ENCODE peak calls at places on chromosomes 11 and 22, in ten cellular contexts. N is IMR-90, R is transverse colon, P is neural progenitor cell, G is DND-41, V is RWPE2, Q is tibial artery, A is GM23248, F is right atrium auricular region, S is fibroblast of lung. Z is an unnamed sample.

GRCh38 chr11:86265194-86265593 is 20.6 kb downstream of the EED start:
- DNase-seq in R (no peak), N (no peak), A (no peak), G (no peak), P (no peak), Q (no peak), F (no peak), S (no peak), V (no peak), Z (no peak)

GRCh38 chr11:73325036-73325981 is 17.2 kb downstream of the ARHGEF17 start:
- DNase-seq in F (no peak), S (peak; percentile 78), N (peak; percentile 56), G (no peak), Q (peak; percentile 77), V (no peak), R (no peak), P (no peak), A (peak; percentile 45), Z (no peak)

GRCh38 chr11:113655771-113656170 is 50.3 kb downstream of the TMPRSS5 start:
- DNase-seq in P (no peak), R (no peak), G (no peak), A (no peak), N (no peak), Q (no peak), F (no peak), V (no peak), S (no peak), Z (no peak)

GRCh38 chr11:20367313-20367948 is 3.9 kb downstream of the HTATIP2 start:
- DNase-seq in A (peak; percentile 93), Q (peak; percentile 63), F (peak; percentile 69), P (no peak), V (no peak), S (peak; percentile 92), G (no peak), R (peak; percentile 49), N (peak; percentile 94), Z (peak; percentile 59)

GRCh38 chr22:44211256-44211945 is 30.7 kb downstream of the PARVG start:
- DNase-seq in P (no peak), A (peak; percentile 19), V (no peak), Q (peak; percentile 50), R (peak; percentile 14), N (no peak), G (no peak), F (peak; percentile 60), S (peak; percentile 49), Z (no peak)

GRCh38 chr11:117860139-117860538 is 16.3 kb downstream of the FXYD6 start:
- DNase-seq in A (no peak), V (no peak), S (no peak), R (no peak), P (no peak), Q (no peak), N (no peak), G (no peak), F (no peak), Z (no peak)

GRCh38 chr22:33057363-33057995 is 702 bp downstream of the SYN3 start:
- DNase-seq in S (no peak), V (no peak), A (no peak), G (no peak), Q (no peak), F (no peak), P (peak; percentile 30), R (no peak), N (no peak), Z (no peak)

GRCh38 chr11:9752091-9752490 is 88.2 kb downstream of the SWAP70 start:
- DNase-seq in V (no peak), G (no peak), S (peak; percentile 51), F (no peak), P (no peak), R (no peak), N (peak; percentile 48), Q (no peak), A (peak; percentile 27), Z (no peak)

GRCh38 chr22:42299586-42300285 is 29.3 kb upstream of the TCF20 start:
- DNase-seq in Q (peak; percentile 31), P (peak; percentile 84), S (no peak), F (no peak), V (no peak), G (peak; percentile 86), A (no peak), R (peak; percentile 48), N (no peak), Z (peak; percentile 38)

GRCh38 chr11:27976262-27976661 is 131.7 kb downstream of the KIF18A start:
- DNase-seq in G (no peak), A (peak; percentile 66), N (no peak), Q (no peak), P (no peak), V (no peak), F (no peak), R (no peak), S (no peak), Z (no peak)

GRCh38 chr11:69001301-69002081 is 11.6 kb downstream of the MRGPRF start:
- DNase-seq in G (no peak), F (no peak), P (no peak), R (peak; percentile 7), N (no peak), S (no peak), A (no peak), V (no peak), Q (no peak), Z (no peak)

GRCh38 chr11:2539761-2540520 is 95.1 kb downstream of the KCNQ1 start:
- DNase-seq in P (peak; percentile 39), S (no peak), V (peak; percentile 51), R (peak; percentile 7), N (no peak), A (no peak), G (no peak), Q (no peak), F (no peak), Z (no peak)

GRCh38 chr11:116357769-116358544 is 414.8 kb downstream of the BUD13 start:
- DNase-seq in V (no peak), G (no peak), N (no peak), A (peak; percentile 18), R (peak; percentile 37), S (no peak), F (no peak), Q (no peak), P (peak; percentile 93), Z (peak; percentile 56)

GRCh38 chr11:62727833-62728721 is at the start of gene TTC9C:
- DNase-seq in F (peak; percentile 93), P (peak; percentile 98), G (peak; percentile 94), V (peak; percentile 93), A (peak; percentile 99), S (peak; percentile 98), R (peak; percentile 93), Q (peak; percentile 93), N (peak; percentile 97), Z (peak; percentile 100)
- H3K4me1 ChIP-seq in F (peaks cover 54% of the 10 kb centered on the region), P (peaks cover 18% of the 10 kb centered on the region), G (peaks cover 49% of the 10 kb centered on the region), V (peaks cover 10% of the 10 kb centered on the region), A (peaks cover 21% of the 10 kb centered on the region), S (peaks cover 4% of the 10 kb centered on the region), R (peaks cover 27% of the 10 kb centered on the region), Q (no peaks in the 10 kb centered on the region), N (peaks cover 4% of the 10 kb centered on the region), Z (peaks cover 11% of the 10 kb centered on the region)

DNA sequence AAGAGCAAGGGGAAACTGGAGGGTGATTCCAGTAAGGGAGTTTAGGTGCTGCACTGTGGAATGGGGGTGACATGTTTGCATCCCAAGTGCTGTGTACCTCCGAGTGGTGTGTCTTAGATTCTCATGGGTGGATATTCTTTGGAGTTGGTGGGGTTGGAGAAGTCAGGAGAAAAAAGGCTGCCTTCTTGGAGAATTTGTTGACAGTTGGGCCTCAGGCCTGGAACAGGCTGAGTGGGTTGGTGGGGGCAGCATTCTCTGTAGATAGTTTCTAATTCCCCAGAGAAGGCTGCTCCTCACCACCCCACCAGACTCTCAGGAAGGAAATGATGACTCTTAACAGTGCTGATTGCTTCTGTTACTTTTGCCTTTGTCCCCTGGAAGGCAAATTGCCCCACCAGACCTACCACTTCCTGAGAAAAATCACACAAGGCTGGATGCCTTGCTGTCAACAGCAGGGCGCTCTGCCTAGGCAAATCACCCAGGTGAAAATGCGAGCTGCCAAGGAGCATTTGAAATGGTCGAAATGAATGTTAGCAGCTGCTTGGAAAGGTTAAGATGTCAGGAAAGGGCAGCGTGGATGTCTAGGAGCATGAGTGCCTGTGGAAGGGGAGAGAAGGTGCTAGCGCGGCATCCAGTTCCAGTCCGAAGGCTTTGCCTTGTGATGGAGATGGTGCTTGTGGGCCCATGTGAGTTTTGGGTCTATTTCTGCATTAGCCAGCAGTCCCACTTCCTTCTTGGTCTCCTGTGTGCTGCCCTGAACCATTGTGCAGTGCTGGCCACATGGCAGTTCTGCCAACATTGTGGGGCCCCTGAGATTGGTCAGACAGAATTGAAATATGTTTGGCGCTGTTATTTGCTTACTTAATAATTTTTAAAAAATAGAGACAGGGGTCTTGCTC is 29.7 kb upstream of the SORL1-AS1 start:
- DNase-seq in Q (no peak), S (no peak), A (peak; percentile 5), F (no peak), V (no peak), G (peak; percentile 85), N (no peak), R (peak; percentile 24), P (no peak), Z (peak; percentile 79)
- H3K4me3 ChIP-seq in Q (no peak overlapping the region), S (no peak overlapping the region), A (no peak overlapping the region), F (no peak overlapping the region), V (no peak overlapping the region), G (no peak overlapping the region), N (no peak overlapping the region), R (no peak overlapping the region), P (no peak overlapping the region), Z (no peak overlapping the region)

DNA sequence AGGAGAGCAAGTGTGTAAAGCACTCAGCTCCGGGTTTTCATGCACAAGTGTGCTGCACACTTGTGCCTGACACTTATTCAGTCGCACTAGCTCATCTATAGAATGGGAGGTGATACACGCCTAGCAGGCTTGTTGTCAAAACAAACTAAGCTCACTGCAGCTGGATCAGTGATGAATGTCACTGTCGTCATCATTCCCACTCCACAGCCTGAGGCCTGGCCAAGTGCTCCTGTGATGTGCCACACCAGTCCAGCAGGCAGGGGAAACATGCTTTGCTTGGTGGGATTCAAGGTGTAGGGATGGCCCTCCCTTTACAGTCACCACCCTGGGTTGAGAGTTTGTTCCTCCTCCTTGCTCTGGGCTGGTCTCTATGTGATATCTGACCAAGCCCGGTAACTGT is 6.8 kb downstream of the MPST start:
- DNase-seq in V (no peak), R (no peak), N (no peak), S (no peak), G (no peak), P (no peak), Q (no peak), A (no peak), F (no peak), Z (no peak)
- H3K4me1 ChIP-seq in V (no peaks in the 10 kb centered on the region), R (peaks cover 30% of the 10 kb centered on the region), N (no peaks in the 10 kb centered on the region), S (no peaks in the 10 kb centered on the region), G (no peaks in the 10 kb centered on the region), P (no peaks in the 10 kb centered on the region), Q (no peaks in the 10 kb centered on the region), A (no peaks in the 10 kb centered on the region), F (peaks cover 47% of the 10 kb centered on the region), Z (peaks cover 4% of the 10 kb centered on the region)

DNA sequence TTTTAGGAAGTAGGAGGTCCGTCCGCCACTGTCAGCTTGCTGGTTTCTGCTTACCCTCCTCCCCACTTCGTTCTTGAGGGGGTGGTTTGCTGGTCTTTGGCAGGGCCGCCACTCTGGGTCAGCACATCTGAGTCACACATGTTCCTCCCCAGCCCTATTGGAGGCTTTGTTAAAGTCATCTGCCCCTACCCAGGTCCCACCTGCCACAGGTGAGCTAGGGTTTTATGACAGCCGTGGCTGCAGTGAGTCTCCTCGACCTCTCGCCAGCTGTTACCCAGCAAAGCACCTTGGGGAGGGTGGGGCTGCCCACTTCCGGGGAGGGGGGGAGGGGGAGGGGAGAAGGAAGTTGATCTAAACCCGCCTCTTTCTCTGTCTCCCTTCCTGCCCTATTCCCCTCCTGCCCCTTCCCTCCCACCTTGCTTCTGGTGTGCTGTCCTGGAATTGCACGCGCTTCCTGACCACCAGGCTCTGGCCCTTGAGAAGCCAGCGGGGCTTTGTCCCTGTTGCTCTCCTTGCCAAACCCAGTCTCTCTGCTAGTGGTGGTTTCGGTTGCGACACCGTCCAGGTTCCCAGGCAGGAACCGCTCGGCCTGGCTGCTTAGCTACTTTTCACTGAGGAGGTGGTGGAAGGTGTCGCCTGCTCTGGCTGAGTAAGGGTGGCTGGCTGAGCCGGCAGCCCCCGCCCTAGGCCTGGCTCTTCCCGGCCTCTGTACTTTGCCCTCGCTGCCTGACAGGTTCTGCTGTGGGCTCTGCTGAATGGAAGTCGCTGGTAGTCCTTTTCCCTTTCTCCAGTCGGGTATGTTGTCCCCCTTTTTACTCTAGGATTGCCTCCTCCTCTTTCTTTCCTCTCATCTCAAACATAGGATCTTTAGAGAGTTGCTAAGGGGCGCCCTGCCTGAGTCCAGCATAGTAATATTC is 28.5 kb downstream of the RCOR2 start:
- DNase-seq in F (peak; percentile 73), P (peak; percentile 54), G (peak; percentile 82), Q (peak; percentile 65), A (peak; percentile 78), R (peak; percentile 84), N (peak; percentile 52), S (peak; percentile 38), V (peak; percentile 82), Z (no peak)
- H3K4me3 ChIP-seq in F (peak overlapping the region; percentile 39), P (no peak overlapping the region), G (peak overlapping the region; percentile 19), Q (peak overlapping the region; percentile 31), A (peak overlapping the region; percentile 48), R (peak overlapping the region; percentile 26), N (no peak overlapping the region), S (no peak overlapping the region), V (peak overlapping the region; percentile 31), Z (no peak overlapping the region)